ENCODE peak calls at places on chromosomes 11 and 22, in five cellular contexts. Q, R, G, W and L are unnamed samples.

GRCh38 chr11:46112961-46113617 is 8.2 kb downstream of the PHF21A start:
- DNase-seq in Q (no peak), R (no peak), W (peak), G (peak), L (peak)

GRCh38 chr11:10272132-10272531 is 21.9 kb downstream of the SBF2 start:
- DNase-seq in R (no peak), G (no peak), W (no peak), Q (no peak), L (no peak)

GRCh38 chr11:69936750-69937149 is 117.5 kb upstream of the FGF3 start:
- DNase-seq in G (no peak), W (no peak), R (no peak), Q (no peak), L (no peak)

GRCh38 chr22:19045094-19045493 is 77.1 kb downstream of the DGCR2 start:
- DNase-seq in W (no peak), R (no peak), G (no peak), Q (no peak), L (no peak)

GRCh38 chr11:26079966-26080365 is 252.0 kb upstream of the ANO3 start:
- DNase-seq in Q (no peak), W (no peak), G (no peak), R (no peak), L (peak)

GRCh38 chr11:94706211-94706610 is 61.9 kb upstream of the AMOTL1 start:
- DNase-seq in Q (no peak), W (no peak), G (peak), R (no peak), L (peak)

GRCh38 chr11:95076416-95076815 is 9.7 kb downstream of the SRSF8 start:
- DNase-seq in W (peak), R (peak), Q (peak), G (peak), L (peak)

GRCh38 chr11:9461760-9462134 is 935 bp downstream of the ZNF143 start:
- DNase-seq in W (peak), G (peak), R (no peak), Q (no peak), L (no peak)

GRCh38 chr11:803770-804598 is 1.0 kb downstream of the PIDD1 start:
- DNase-seq in Q (no peak), W (no peak), R (no peak), G (no peak), L (no peak)

GRCh38 chr11:67572747-67573419 is 10.7 kb upstream of the GSTP1 start:
- DNase-seq in W (peak), R (peak), Q (peak), G (peak), L (no peak)

GRCh38 chr11:20397281-20397680 is 9.8 kb downstream of the PRMT3 start:
- DNase-seq in R (no peak), W (peak), G (peak), Q (no peak), L (peak)

GRCh38 chr22:38924197-38924952 is 33.0 kb upstream of the APOBEC3A start:
- DNase-seq in W (peak), Q (peak), R (peak), G (peak), L (peak)

GRCh38 chr11:10934293-10934850 is 76.5 kb upstream of the ZBED5 start:
- DNase-seq in Q (no peak), W (no peak), R (peak), G (no peak), L (no peak)

GRCh38 chr22:49568751-49569285 is 258.9 kb downstream of the BRD1 start:
- DNase-seq in G (no peak), Q (no peak), R (no peak), W (no peak), L (no peak)
- TF ChIP-seq CTCF in G (no peak), Q (no peak), R (no peak), W (no peak), L (no peak)

DNA sequence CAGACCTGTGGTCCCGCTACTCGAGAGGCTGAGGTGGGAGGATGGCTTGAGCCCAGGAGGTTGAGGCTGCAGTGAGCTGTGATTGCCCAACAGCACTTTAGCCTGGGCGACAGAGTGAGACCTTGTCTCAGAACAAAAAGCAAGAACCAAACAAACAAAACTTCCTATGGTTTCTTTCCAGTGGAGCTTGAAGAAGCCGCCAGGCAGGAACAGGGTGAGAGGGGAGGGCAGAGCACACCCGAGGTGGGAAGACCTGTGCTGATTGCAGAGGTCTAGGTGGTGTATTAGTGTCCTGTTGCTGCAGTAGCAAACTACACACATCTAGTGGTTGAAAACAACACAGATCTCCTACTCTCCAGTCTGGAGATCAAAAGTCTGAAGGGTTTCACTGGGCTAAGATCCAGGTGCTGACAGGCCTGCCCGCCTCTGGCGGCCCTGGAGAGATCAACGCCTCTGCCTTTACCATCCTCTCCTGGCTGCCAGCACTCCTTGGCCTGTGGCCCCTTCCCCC is 10.5 kb downstream of the ARHGEF17 start:
- DNase-seq in R (peak), Q (no peak), G (no peak), W (no peak), L (no peak)
- H3K4me3 ChIP-seq in R (no peak), Q (no peak), G (no peak), W (no peak), L (no peak)

DNA sequence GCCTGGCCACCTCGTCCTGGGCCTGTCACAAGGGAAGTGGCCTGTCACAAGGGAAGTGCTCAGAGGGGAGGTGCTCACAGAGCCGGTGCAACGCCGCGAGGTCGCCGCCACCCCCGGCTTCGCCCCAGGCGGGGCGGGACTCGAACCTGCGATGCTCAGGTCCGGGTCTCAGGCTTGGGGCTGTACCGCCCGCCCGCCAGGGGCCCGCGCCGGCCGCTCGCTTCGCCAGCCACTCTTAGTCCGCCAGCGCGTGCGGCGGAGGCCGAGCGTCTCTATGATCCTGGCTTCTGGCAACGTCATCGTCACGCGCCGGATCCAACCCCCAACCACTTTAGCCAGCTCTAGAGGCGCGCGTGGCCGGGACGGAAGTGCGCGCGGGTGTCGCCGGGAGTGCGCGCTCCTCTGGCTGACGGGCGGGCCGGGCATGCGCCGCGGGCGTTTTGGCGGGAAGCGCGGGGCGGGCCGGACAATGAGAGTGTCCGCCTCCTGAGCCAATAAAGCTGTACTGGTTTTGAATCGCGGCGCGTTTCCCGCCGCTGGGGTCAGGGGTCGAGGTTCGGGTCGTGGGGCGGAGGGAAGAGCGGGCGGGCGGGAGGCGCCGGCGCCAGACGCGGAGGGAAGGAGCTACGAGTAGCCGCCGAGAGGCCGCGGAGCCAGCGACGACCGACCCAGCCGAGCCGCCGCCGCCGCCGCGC is at the start of gene TRMT2A:
- DNase-seq in R (peak), W (peak), Q (peak), G (peak), L (peak)
- TF ChIP-seq CTCF in R (no peak), W (no peak), Q (no peak), G (no peak), L (no peak)

GRCh38 chr11:114291847-114292680 is 4.1 kb upstream of the NNMT start:
- DNase-seq in W (peak), Q (no peak), G (peak), R (no peak), L (peak)
- H3K4me3 ChIP-seq in W (peak), Q (no peak), G (no peak), R (no peak), L (no peak)

DNA sequence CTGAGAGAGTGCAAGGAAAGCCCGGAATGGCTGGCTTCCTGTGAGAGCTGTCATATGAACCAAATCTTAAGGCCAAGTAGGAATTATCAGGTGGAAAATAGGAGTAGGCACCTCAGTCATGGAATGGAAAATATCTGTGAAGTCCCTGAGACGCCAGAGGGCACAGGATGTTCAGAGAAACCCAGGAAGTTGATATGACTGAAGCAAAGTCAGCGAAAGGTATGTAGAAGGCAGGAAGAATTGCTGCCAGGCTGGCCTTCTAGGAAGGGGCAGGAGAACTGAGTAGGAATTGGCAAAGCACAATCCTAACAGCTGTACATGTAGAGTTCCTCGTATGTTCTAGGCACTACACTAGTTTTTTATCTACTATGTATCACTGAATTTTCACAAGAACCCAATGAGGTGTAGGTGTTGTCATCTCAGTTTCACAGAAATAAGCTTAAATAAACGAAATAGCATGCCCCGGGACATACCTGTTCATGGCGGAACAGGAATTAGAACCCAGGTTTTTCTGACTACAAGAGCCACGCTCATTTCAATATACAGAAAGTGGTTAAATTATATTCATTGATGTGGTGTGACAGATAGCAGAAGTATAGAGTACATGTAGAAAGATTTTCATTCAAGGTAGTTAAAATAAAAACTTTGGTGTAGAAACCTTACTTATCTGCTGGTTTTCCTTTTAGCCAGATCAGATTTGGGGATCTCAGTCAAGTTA is 17.0 kb downstream of the HMGXB4 start:
- DNase-seq in W (no peak), Q (no peak), G (no peak), R (no peak), L (no peak)
- TF ChIP-seq CTCF in W (no peak), Q (no peak), G (no peak), R (no peak), L (no peak)

GRCh38 chr11:2850366-2850765 is 35.2 kb downstream of the CDKN1C start:
- DNase-seq in W (no peak), R (no peak), G (no peak), Q (no peak), L (no peak)
- H3K4me3 ChIP-seq in W (no peak), R (no peak), G (no peak), Q (no peak), L (no peak)

GRCh38 chr11:133967599-133968238 is 11.0 kb upstream of the IGSF9B start:
- DNase-seq in Q (no peak), W (no peak), G (no peak), R (no peak), L (no peak)
- TF ChIP-seq CTCF in Q (no peak), W (no peak), G (no peak), R (no peak), L (no peak)

GRCh38 chr11:101306721-101307120 is 177.1 kb upstream of the PGR start:
- DNase-seq in Q (no peak), G (no peak), R (no peak), W (no peak), L (no peak)
- H3K4me3 ChIP-seq in Q (no peak), G (no peak), R (no peak), W (no peak), L (no peak)

GRCh38 chr11:132028380-132029240 is 658.2 kb downstream of the NTM start:
- DNase-seq in Q (no peak), G (no peak), R (no peak), W (peak), L (no peak)
- TF ChIP-seq CTCF in Q (no peak), G (peak), R (peak), W (peak), L (peak)

GRCh38 chr11:5624489-5625278 is at the start of gene TRIM34:
- DNase-seq in Q (peak), W (peak), R (peak), G (peak), L (peak)
- H3K4me3 ChIP-seq in Q (peak), W (peak), R (peak), G (peak), L (peak)